ENCODE peak calls at places on chromosome 22, in six cellular contexts. E, U, Z, O, P and I are unnamed samples.

GRCh38 chr22:36659762-36660509 is 43.6 kb downstream of the CACNG2 start:
- DNase-seq in O (peak), E (peak), Z (peak), U (no peak), P (peak), I (no peak)

GRCh38 chr22:27810566-27810965 is 9.0 kb upstream of the MN1 start:
- DNase-seq in E (peak), Z (no peak), P (peak), U (no peak), O (peak), I (no peak)

GRCh38 chr22:42863349-42863911 is 6.4 kb upstream of the ARFGAP3 start:
- DNase-seq in U (no peak), E (no peak), Z (peak), P (peak), O (no peak), I (no peak)

GRCh38 chr22:42889290-42889689 is 32.2 kb upstream of the ARFGAP3 start:
- DNase-seq in P (no peak), O (no peak), E (no peak), U (no peak), Z (no peak), I (no peak)

GRCh38 chr22:35900483-35901168 is 128.0 kb downstream of the RBFOX2 start:
- DNase-seq in P (peak), O (no peak), U (peak), E (no peak), Z (peak), I (no peak)

GRCh38 chr22:43182726-43183125 is 4.2 kb downstream of the TTLL12 start:
- DNase-seq in U (no peak), E (no peak), P (no peak), O (no peak), Z (no peak), I (no peak)

GRCh38 chr22:23816552-23816976 is 22.2 kb downstream of the DERL3 start:
- DNase-seq in P (no peak), Z (no peak), O (no peak), U (no peak), E (no peak), I (no peak)

GRCh38 chr22:23874871-23875270 is 17.2 kb downstream of the SLC2A11 start:
- DNase-seq in Z (no peak), U (no peak), E (no peak), O (no peak), P (no peak), I (no peak)

GRCh38 chr22:25779890-25780289 is 37.9 kb downstream of the MYO18B start:
- DNase-seq in O (no peak), E (no peak), P (no peak), U (no peak), Z (no peak), I (no peak)

GRCh38 chr22:42978453-42979103 is 36.4 kb downstream of the PACSIN2 start:
- DNase-seq in U (no peak), E (no peak), Z (no peak), P (peak), O (peak), I (no peak)

GRCh38 chr22:36196254-36197064 is 5.2 kb downstream of the APOL4 start:
- DNase-seq in U (no peak), Z (no peak), E (no peak), O (no peak), P (no peak), I (no peak)

GRCh38 chr22:40000171-40000570 is 5.4 kb downstream of the FAM83F start:
- DNase-seq in U (no peak), E (no peak), Z (no peak), O (no peak), P (no peak), I (no peak)

GRCh38 chr22:33891455-33891854 is 28.8 kb downstream of the LARGE1 start:
- DNase-seq in P (no peak), U (no peak), O (no peak), E (no peak), Z (no peak), I (no peak)

GRCh38 chr22:41288245-41288946 is 2.4 kb upstream of the RANGAP1 start:
- DNase-seq in U (no peak), P (peak), O (peak), E (no peak), Z (peak), I (no peak)

GRCh38 chr22:42202669-42203068 is 67.8 kb downstream of the TCF20 start:
- DNase-seq in O (no peak), Z (peak), E (no peak), P (peak), U (peak), I (peak)

GRCh38 chr22:47918936-47919505 is 1156.6 kb downstream of the TBC1D22A start:
- DNase-seq in O (no peak), E (no peak), P (no peak), Z (no peak), U (no peak), I (no peak)

GRCh38 chr22:40348025-40348658 is 1.8 kb downstream of the ADSL start:
- DNase-seq in P (peak), O (peak), U (peak), E (peak), Z (peak), I (peak)

GRCh38 chr22:22229683-22230420 is 14.7 kb upstream of the VPREB1 start:
- DNase-seq in U (no peak), P (no peak), O (no peak), Z (no peak), E (no peak), I (no peak)

GRCh38 chr22:32606181-32606580 is 131.6 kb downstream of the FBXO7 start:
- DNase-seq in O (no peak), U (no peak), P (peak), Z (no peak), E (no peak), I (no peak)

GRCh38 chr22:39212721-39213376 is 31.9 kb downstream of the PDGFB start:
- DNase-seq in P (peak), U (no peak), O (no peak), Z (no peak), E (no peak), I (no peak)

GRCh38 chr22:22103078-22103593 is 120.5 kb upstream of the TOP3B start:
- DNase-seq in E (no peak), U (no peak), O (no peak), P (no peak), Z (no peak), I (no peak)

GRCh38 chr22:42353883-42354727 is 78.1 kb downstream of the NFAM1 start:
- DNase-seq in U (no peak), P (no peak), E (no peak), Z (no peak), O (no peak), I (no peak)

GRCh38 chr22:25777870-25778269 is 35.9 kb downstream of the MYO18B start:
- DNase-seq in Z (peak), P (peak), E (no peak), U (no peak), O (no peak), I (no peak)

GRCh38 chr22:36907464-36907863 is 6.0 kb upstream of the CSF2RB start:
- DNase-seq in U (no peak), P (no peak), O (no peak), Z (no peak), E (no peak), I (no peak)

GRCh38 chr22:50473088-50473487 is 1.7 kb downstream of the SBF1 start:
- DNase-seq in Z (no peak), U (peak), O (no peak), E (no peak), P (no peak), I (peak)

GRCh38 chr22:42805016-42805997 is 51.8 kb downstream of the ARFGAP3 start:
- DNase-seq in P (no peak), U (no peak), Z (no peak), E (no peak), O (no peak), I (no peak)

GRCh38 chr22:26906464-26906863 is 249.1 kb downstream of the MIAT start:
- DNase-seq in U (no peak), Z (no peak), O (no peak), E (no peak), P (no peak), I (no peak)

GRCh38 chr22:24169439-24170058 is 11.7 kb upstream of the SUSD2 start:
- DNase-seq in U (no peak), E (no peak), Z (no peak), O (no peak), P (no peak), I (no peak)

GRCh38 chr22:31876156-31877035 is 67.9 kb upstream of the YWHAH start:
- DNase-seq in Z (no peak), P (no peak), E (no peak), U (no peak), O (no peak), I (no peak)

GRCh38 chr22:35561796-35562526 is 21.3 kb downstream of the RASD2 start:
- DNase-seq in U (no peak), E (no peak), Z (peak), O (no peak), P (peak), I (no peak)

GRCh38 chr22:25452116-25452700 is 112.3 kb upstream of the GRK3 start:
- DNase-seq in E (no peak), P (no peak), U (no peak), O (no peak), Z (no peak), I (no peak)

GRCh38 chr22:26817926-26818325 is 160.5 kb downstream of the MIAT start:
- DNase-seq in E (no peak), U (no peak), P (no peak), O (no peak), Z (no peak), I (no peak)

GRCh38 chr22:32165692-32166091 is 6.6 kb upstream of the C22orf42 start:
- DNase-seq in E (no peak), P (no peak), Z (no peak), U (no peak), O (no peak), I (no peak)

GRCh38 chr22:31650391-31650790 is 11.6 kb downstream of the PISD start:
- DNase-seq in U (no peak), P (peak), Z (peak), E (no peak), O (no peak), I (no peak)

GRCh38 chr22:46740910-46741785 is 3.1 kb upstream of the CERK start:
- DNase-seq in E (no peak), U (no peak), O (no peak), P (no peak), Z (no peak), I (no peak)
- H3K27ac ChIP-seq in E (no peak), U (no peak), O (peak), P (no peak), Z (no peak), I (no peak)

DNA sequence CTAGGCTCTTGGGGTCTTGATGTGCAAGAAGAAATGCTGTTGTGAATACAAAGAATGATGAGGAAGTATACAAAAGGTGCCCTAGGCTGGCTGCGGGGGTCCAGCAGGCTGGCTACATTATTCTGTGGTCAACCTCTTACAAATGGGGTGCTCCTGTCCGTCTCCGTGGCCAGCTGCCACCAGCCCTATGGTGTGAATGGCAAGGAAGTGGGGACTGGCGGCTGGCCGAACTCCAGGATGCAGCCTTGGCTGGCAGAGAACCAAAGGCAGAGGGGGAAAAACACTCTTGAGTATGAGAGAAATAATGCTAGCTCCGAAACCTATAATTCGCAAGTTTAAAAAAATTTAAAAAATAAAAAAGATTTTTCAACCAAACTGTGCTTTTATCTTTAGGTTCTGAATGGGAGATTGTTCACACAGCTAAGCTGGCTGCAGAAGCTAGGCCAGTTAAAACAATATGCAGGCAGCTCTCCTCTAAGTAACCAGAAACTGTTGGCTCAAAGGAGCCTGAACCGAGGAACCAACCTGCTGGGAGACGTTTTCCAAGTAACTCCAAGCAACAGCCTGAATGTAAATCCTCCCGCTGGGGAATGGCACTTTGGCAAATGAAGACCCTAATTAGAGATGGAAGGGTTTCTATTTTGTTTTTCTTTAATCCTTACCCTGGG is 50.3 kb downstream of the C22orf31 start:
- DNase-seq in P (no peak), O (peak), E (no peak), U (no peak), Z (no peak), I (no peak)
- H3K27ac ChIP-seq in P (no peak), O (no peak), E (no peak), U (no peak), Z (no peak), I (no peak)

GRCh38 chr22:45473626-45474237 is 29.0 kb upstream of the FBLN1 start:
- DNase-seq in O (no peak), P (no peak), U (no peak), E (no peak), Z (no peak), I (no peak)
- H3K27ac ChIP-seq in O (no peak), P (no peak), U (no peak), E (no peak), Z (no peak), I (no peak)

DNA sequence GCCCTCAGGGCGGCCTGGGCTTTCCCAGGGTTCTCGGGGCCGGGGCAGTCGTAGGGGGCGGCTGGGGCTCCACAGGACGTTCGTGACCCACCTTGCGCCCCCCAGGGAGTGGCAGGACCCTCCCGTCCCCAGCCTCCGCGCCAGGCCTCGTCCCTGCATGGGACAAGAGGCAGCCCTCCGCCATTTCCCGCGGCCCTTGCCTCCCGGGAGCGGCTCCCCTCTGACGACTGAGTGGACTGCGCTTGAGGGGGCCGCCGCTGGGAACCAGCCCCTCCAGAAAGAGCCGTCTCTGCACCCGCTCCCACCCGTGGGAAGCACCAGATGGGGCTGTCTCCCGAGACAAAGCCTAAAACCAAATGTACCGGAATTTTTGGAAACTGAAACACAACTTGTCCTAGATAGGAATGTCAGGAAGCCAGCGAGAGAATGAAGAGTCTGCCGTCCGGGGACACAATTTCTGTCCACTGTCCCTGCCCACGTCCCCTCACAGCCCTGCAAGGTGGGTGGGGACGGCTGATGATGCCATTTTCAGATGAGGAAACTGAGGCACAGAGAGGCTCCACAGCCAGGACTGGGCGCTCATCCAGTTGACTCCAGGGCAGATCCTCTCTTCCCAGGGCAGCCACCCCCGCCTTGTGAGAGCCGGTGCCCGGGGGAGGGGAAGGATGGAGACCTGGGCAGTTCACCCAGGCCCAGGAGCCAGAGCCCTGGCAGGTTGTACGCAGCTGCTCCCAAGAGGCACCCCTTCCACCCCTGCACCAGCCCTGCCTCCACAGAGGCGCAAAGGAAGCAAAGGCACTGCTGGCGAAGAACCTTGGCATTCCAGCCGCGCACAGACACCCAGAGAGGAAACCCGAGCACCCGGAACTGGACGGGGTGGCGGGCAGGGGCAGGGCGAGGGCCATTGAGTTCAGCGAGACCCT is 18.1 kb upstream of the PICK1 start:
- DNase-seq in E (no peak), Z (no peak), P (no peak), O (no peak), U (no peak), I (no peak)
- H3K27ac ChIP-seq in E (peak), Z (no peak), P (no peak), O (peak), U (no peak), I (no peak)

DNA sequence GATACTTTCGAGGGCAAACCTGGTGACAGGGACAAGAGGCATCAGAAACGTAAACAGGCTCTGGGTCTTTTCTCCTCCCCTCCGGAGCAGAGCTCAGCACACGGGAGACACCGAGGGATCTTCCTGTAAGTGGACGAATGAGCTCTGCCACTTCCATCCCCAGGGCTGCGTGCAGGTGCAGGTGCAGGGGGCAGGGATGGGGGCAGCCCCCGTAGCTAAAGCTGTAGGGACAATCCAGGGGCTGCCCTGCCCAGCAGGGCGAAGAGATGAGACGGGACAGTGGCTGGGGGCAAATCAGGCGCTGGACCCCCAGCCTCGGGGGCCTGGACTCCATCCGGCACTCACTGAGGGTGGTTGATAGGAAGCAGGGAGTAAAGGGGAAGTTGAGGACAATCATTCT is 505.4 kb downstream of the BRD1 start:
- DNase-seq in O (no peak), P (no peak), Z (no peak), E (no peak), U (no peak), I (no peak)
- H3K27ac ChIP-seq in O (no peak), P (no peak), Z (no peak), E (no peak), U (no peak), I (no peak)

GRCh38 chr22:19801340-19802000 is 40.9 kb downstream of the TBX1 start:
- DNase-seq in O (no peak), P (peak), E (no peak), U (no peak), Z (no peak), I (no peak)

GRCh38 chr22:19802001-19802880 is 41.7 kb downstream of the TBX1 start:
- DNase-seq in P (no peak), U (no peak), O (no peak), Z (no peak), E (no peak), I (no peak)

GRCh38 chr22:19799322-19800190 is 39.0 kb downstream of the TBX1 start:
- DNase-seq in P (peak), O (peak), Z (peak), E (peak), U (no peak), I (no peak)

GRCh38 chr22:19800306-19800705 is 39.7 kb downstream of the TBX1 start:
- DNase-seq in Z (no peak), P (no peak), O (no peak), E (no peak), U (no peak), I (no peak)

DNA sequence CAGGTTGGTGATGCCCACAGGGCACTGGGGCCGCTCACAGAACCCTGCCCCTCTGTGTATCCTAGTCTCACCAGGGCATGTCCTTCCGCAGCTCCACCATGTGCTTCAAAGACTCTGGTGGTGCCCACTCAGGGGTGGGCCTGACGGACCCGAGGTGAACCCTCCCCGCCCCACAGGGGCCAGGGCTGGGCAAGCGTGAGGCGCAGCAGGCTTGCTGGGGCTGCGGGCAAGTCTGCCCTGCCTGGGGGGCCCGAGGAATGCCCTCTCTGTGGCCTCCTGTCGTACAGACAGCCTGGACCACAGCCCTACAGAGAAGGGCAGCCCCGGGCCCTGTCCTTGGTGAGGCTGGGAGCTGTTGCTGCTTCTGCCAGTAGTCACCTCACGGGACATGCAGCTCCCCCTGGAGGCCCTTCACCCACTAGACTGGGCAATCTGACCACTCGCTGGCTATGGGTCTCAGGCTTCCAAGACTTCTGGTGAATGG is 40.2 kb downstream of the TBX1 start:
- DNase-seq in Z (peak), U (no peak), O (no peak), E (no peak), P (peak), I (no peak)
- H3K27ac ChIP-seq in Z (no peak), U (no peak), O (no peak), E (no peak), P (no peak), I (no peak)

DNA sequence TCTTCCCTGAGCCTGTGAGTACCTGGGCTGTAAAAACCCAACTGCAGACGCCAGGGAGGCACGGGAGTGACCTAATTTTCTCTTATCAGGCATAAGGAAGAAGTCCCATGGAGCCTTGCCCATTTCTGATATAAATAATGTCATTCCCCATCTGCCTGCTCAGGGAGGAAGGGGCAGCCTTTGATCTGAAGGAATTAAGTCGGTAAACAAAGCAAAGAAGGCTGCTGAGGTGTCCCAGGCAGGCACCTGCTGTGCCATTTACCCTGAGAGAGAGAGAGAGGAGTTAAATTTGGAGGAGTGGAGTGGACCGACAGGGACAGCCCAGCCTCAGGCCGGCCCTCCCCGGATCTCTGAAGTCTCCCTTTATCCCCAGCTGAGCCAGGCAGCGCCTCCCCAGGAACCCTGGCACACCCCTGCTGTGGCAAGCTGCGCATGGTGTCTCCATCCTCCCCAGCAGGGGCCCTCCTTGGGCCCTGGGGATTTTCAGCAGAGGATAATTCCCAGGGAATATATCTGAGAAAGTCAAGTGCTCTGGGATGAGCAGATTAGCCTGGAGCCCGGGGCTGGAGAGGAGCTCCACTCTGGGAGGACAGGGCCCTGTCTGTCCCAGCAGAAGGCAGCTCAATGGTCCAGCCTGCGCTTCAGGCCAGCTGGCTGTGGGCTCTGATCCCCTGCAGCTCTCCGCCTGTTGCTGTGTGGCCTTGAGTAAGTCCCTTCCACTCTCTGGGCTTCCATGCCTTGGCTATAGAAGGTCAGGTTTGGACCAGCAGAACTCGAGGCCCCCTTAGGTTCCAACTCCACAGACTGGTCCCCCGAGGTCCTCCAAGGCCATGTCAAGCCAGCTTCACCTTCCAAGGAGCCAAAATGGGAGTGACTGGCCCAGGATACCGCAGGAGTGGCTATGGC is 17.5 kb upstream of the CABP7 start:
- DNase-seq in Z (no peak), E (no peak), P (no peak), O (no peak), U (no peak), I (no peak)
- H3K27ac ChIP-seq in Z (no peak), E (no peak), P (no peak), O (no peak), U (no peak), I (no peak)